ENCODE peak calls at places on chromosomes 11 and 22, in seven cellular contexts. C is H9, W is cardiac fibroblast, F is fibroblast of mammary gland, K is AG04449, V is kidney epithelial cell, R is ovary. Q is an unnamed sample.

GRCh38 chr22:19713650-19714319 is 518 bp upstream of the SEPTIN5 start:
- DNase-seq in C (no peak), W (no peak), F (no peak), K (no peak), V (no peak), R (peak; percentile 64), Q (peak; percentile 63)

GRCh38 chr22:40791241-40791640 is 27.9 kb downstream of the SLC25A17 start:
- DNase-seq in C (no peak), W (peak; percentile 33), F (no peak), K (no peak), V (no peak), R (no peak), Q (no peak)

GRCh38 chr22:50713571-50714056 is 24.4 kb upstream of the ACR start:
- DNase-seq in C (no peak), W (no peak), F (no peak), K (no peak), V (no peak), R (no peak), Q (peak; percentile 6)

GRCh38 chr22:38744981-38745380 is 10.8 kb downstream of the SUN2 start:
- DNase-seq in C (no peak), W (no peak), F (peak; percentile 50), K (no peak), V (no peak), R (peak; percentile 78), Q (no peak)

GRCh38 chr22:48832592-48832991 is 995.1 kb downstream of the BRD1 start:
- DNase-seq in C (no peak), W (no peak), F (no peak), K (no peak), V (no peak), R (no peak), Q (no peak)

GRCh38 chr22:25282346-25282670 is 62.9 kb downstream of the CRYBB2 start:
- DNase-seq in C (no peak), W (no peak), F (no peak), K (no peak), V (no peak), R (no peak), Q (no peak)

GRCh38 chr22:43351966-43352345 is 8.8 kb upstream of the SCUBE1 start:
- DNase-seq in C (no peak), W (no peak), F (no peak), K (no peak), V (no peak), R (no peak), Q (no peak)

GRCh38 chr22:17232406-17232805 is 13.2 kb upstream of the ADA2 start:
- DNase-seq in C (peak; percentile 52), W (no peak), F (no peak), K (no peak), V (no peak), R (no peak), Q (no peak)

GRCh38 chr11:61392991-61393595 is 706 bp downstream of the TMEM216 start:
- DNase-seq in C (no peak), W (no peak), F (peak; percentile 21), K (no peak), V (no peak), R (no peak), Q (no peak)

GRCh38 chr22:37301144-37301820 is 19.0 kb downstream of the CYTH4 start:
- DNase-seq in C (no peak), W (no peak), F (no peak), K (no peak), V (no peak), R (no peak), Q (no peak)

GRCh38 chr11:2917842-2918490 is 11.3 kb downstream of the PHLDA2 start:
- DNase-seq in C (no peak), W (no peak), F (no peak), K (no peak), V (no peak), R (no peak), Q (no peak)

GRCh38 chr22:35227248-35227647 is 30.0 kb upstream of the HMGXB4 start:
- DNase-seq in C (no peak), W (no peak), F (no peak), K (no peak), V (no peak), R (no peak), Q (no peak)

GRCh38 chr11:109075976-109076375 is 346.0 kb upstream of the C11orf87 start:
- DNase-seq in C (no peak), W (no peak), F (no peak), K (no peak), V (no peak), R (no peak), Q (no peak)

GRCh38 chr11:46322759-46323158 is 24.5 kb upstream of the DGKZ start:
- DNase-seq in C (peak; percentile 66), W (peak; percentile 56), F (peak; percentile 52), K (no peak), V (no peak), R (no peak), Q (no peak)

GRCh38 chr11:132601863-132602262 is 930.4 kb downstream of the OPCML start:
- DNase-seq in C (no peak), W (no peak), F (no peak), K (no peak), V (no peak), R (no peak), Q (no peak)

GRCh38 chr11:72646024-72646423 is 28.2 kb downstream of the PDE2A start:
- DNase-seq in C (no peak), W (no peak), F (no peak), K (no peak), V (no peak), R (no peak), Q (no peak)

GRCh38 chr11:77823775-77824174 is 2.8 kb downstream of the AAMDC start:
- DNase-seq in C (no peak), W (peak; percentile 55), F (peak; percentile 47), K (no peak), V (no peak), R (no peak), Q (no peak)

GRCh38 chr11:46776878-46777277 is 57.9 kb downstream of the F2 start:
- DNase-seq in C (no peak), W (no peak), F (no peak), K (no peak), V (no peak), R (no peak), Q (no peak)

DNA sequence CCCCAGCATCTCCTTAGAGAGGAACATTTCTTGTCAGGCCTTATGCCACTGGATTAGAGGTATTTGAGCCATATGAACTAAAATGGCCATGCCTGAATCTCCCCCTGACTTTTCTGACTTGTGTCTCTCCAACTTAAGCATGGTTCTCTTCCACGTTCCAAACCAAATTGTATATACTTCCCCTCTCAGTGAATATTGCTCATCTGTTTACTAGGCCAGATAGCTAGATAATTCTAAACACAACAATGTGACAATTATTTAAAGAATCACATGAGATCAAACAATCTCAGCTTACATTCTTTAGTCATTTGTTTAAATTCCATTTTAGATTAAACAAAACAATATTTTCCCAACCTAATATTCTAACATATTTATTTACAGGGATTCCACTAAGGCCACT is 105.9 kb downstream of the CADM1 start:
- DNase-seq in C (no peak), W (no peak), F (no peak), K (no peak), V (no peak), R (no peak), Q (no peak)
- TF ChIP-seq CTCF in C (no peak), W (no peak), F (no peak), K (no peak), V (no peak), R (no peak), Q (no peak)

DNA sequence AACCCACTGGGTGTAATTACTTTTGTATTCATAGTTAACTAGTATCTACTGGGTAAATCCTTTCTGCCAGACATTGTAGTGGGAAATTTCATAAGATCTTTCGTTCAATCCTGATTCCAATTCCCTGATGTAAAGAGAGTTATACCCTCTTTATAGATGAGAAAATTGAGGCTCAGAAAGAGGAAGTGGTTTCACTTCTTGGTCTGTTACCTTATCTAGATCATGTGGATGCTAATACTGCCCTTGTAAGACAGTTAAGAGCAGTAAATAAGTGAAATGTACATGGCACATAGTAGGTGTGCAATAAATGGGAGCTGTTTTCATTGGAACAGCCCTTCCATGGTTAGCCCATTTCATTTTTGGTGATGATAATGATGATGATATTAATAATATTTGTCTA is 46.7 kb downstream of the TIMP3 start:
- DNase-seq in C (no peak), W (no peak), F (no peak), K (no peak), V (no peak), R (no peak), Q (no peak)
- TF ChIP-seq CTCF in C (no peak), W (no peak), F (no peak), K (no peak), V (no peak), R (no peak), Q (no peak)

DNA sequence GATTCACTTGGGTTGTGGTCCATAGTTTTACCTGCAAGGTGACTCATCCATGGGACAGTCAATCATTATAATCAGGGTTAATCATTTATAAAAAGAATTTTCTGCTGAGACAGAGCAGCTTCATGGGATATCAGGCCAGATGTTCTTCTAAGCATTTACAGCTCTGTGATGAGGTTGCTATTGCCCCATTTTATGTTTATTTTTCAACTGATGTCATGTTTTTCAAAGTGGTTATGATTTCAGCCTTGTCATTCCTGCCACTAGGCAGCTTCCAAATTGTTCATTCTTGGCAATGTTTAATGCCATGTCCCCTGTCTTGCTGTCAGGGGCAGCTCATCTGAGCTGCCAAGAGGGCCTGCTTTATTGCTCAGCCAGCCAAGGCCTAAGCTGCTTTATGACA is 35.9 kb upstream of the ZBED5 start:
- DNase-seq in C (no peak), W (peak; percentile 80), F (peak; percentile 86), K (no peak), V (peak; percentile 55), R (no peak), Q (no peak)
- TF ChIP-seq CTCF in C (no peak), W (peak; percentile 43), F (peak; percentile 38), K (peak; percentile 29), V (peak; percentile 24), R (no peak), Q (no peak)

DNA sequence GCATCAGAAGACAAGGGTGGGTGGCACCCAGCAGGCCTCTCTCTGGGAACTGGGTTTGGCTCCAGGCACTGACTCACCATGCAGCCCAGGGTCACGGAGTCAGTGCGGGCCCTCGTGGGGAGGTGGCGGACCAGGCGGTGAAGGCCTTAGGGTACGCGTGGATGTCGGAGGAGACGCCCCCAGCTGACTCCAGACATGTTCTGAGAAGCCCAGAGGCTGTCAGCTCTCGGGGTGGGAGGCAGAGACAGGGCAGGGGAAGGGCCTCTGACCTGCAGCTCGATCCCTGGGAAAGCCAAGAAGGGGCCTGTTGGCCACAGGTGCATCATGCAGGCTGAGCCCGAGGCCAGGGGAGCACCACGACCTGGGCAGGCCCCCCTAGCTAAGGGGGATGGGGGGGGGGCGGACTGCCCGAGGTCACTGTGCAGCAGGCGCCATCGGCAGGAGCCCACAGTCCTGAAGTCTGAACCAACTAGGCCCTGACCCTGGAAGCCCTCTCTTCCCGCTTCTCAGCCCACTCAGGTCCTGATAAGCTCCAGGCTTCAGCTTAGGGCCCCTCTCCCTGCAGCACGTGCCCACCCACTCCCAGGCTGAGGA is 18.0 kb downstream of the MOB2 start:
- DNase-seq in C (no peak), W (no peak), F (no peak), K (no peak), V (no peak), R (no peak), Q (no peak)
- TF ChIP-seq CTCF in C (no peak), W (no peak), F (no peak), K (no peak), V (no peak), R (no peak), Q (no peak)

Q was measured in glutamatergic neuron.